ENCODE peak calls at places on chromosomes 12 and 14, in five cellular contexts. Q is mammary epithelial cell; U is T-helper 22 cell; P is endothelial cell; R is activated CD4-positive, alpha-beta T cell treated with anti-CD3 and anti-CD28 coated beads for 48 hours. V is an unnamed sample.

GRCh38 chr12:46187023-46187422 is 81.8 kb downstream of the SLC38A1 start:
- DNase-seq in Q (peak; percentile 72), U (no peak), P (no peak), R (no peak), V (peak; percentile 27)

GRCh38 chr12:127245437-127245836 is 1021.5 kb upstream of the TMEM132C start:
- DNase-seq in Q (peak; percentile 77), U (no peak), P (no peak), R (no peak), V (no peak)

GRCh38 chr14:90775441-90775840 is 40.8 kb downstream of the TTC7B start:
- DNase-seq in Q (no peak), U (no peak), P (no peak), R (no peak), V (no peak)

GRCh38 chr12:104097954-104098353 is 33.6 kb downstream of the HCFC2 start:
- DNase-seq in Q (no peak), U (no peak), P (no peak), R (no peak), V (no peak)

GRCh38 chr12:106431839-106432411 is 74.4 kb downstream of the POLR3B start:
- DNase-seq in Q (no peak), U (no peak), P (no peak), R (no peak), V (no peak)

GRCh38 chr14:86646688-86647687 is 1117.0 kb downstream of the FLRT2 start:
- DNase-seq in Q (peak; percentile 7), U (no peak), P (no peak), R (no peak), V (no peak)

GRCh38 chr12:95624544-95624943 is 73.3 kb upstream of the USP44 start:
- DNase-seq in Q (peak; percentile 42), U (no peak), P (no peak), R (no peak), V (no peak)

GRCh38 chr14:54730156-54730961 is 163.4 kb downstream of the SAMD4A start:
- DNase-seq in Q (no peak), U (no peak), P (no peak), R (peak; percentile 49), V (no peak)

GRCh38 chr12:39077226-39077625 is 171.8 kb upstream of the CPNE8 start:
- DNase-seq in Q (no peak), U (no peak), P (no peak), R (no peak), V (no peak)

GRCh38 chr14:52023518-52023917 is 34.2 kb downstream of the RTRAF start:
- DNase-seq in Q (peak; percentile 45), U (no peak), P (no peak), R (no peak), V (no peak)

GRCh38 chr12:48917857-48918537 is 7.3 kb downstream of the FKBP11 start:
- DNase-seq in Q (no peak), U (no peak), P (no peak), R (no peak), V (no peak)

GRCh38 chr12:75837700-75838099 is 193.9 kb downstream of the PHLDA1 start:
- DNase-seq in Q (no peak), U (no peak), P (no peak), R (no peak), V (no peak)

GRCh38 chr14:50961606-50962259 is 17.4 kb upstream of the PYGL start:
- DNase-seq in Q (peak; percentile 74), U (no peak), P (no peak), R (no peak), V (no peak)

GRCh38 chr14:50773632-50774541 is 57.1 kb downstream of the NIN start:
- DNase-seq in Q (peak; percentile 59), U (no peak), P (peak; percentile 70), R (peak; percentile 60), V (no peak)

V was measured in left cardiac atrium.